ENCODE peak calls at places on chromosome 17, in seven cellular contexts. K, E, L, O, I, S and G are unnamed samples.

GRCh38 chr17:6523330-6523729 is 33.0 kb downstream of the PITPNM3 start:
- DNase-seq in K (no peak), L (peak), S (no peak), I (no peak), O (no peak), E (no peak), G (no peak)

GRCh38 chr17:80987941-80988461 is 3.6 kb upstream of the CHMP6 start:
- DNase-seq in E (peak), S (no peak), I (peak), K (peak), O (no peak), L (no peak), G (no peak)

GRCh38 chr17:47742319-47743181 is 9.5 kb downstream of the TBX21 start:
- DNase-seq in L (no peak), I (no peak), O (peak), E (peak), K (peak), S (no peak), G (no peak)

GRCh38 chr17:16371742-16372141 is 9.1 kb upstream of the UBB start:
- DNase-seq in I (peak), E (no peak), O (no peak), L (peak), K (peak), S (no peak), G (no peak)

GRCh38 chr17:35088911-35089845 is 25.7 kb upstream of the RFFL start:
- DNase-seq in I (peak), L (peak), E (peak), S (peak), O (peak), K (peak), G (peak)

GRCh38 chr17:74362811-74363498 is 1.3 kb upstream of the BTBD17 start:
- DNase-seq in K (no peak), S (no peak), I (no peak), L (no peak), E (no peak), O (peak), G (no peak)

GRCh38 chr17:27907976-27908558 is 14.9 kb upstream of the LYRM9 start:
- DNase-seq in S (no peak), L (no peak), O (no peak), I (no peak), E (no peak), K (no peak), G (no peak)

GRCh38 chr17:17518019-17518418 is 21.8 kb upstream of the RASD1 start:
- DNase-seq in O (no peak), I (no peak), L (no peak), E (no peak), S (peak), K (no peak), G (no peak)

GRCh38 chr17:16351831-16352230 is 1.4 kb downstream of the CENPV start:
- DNase-seq in E (no peak), I (no peak), O (no peak), S (no peak), L (peak), K (no peak), G (no peak)

GRCh38 chr17:62823111-62823895 is 15.2 kb upstream of the MARCHF10 start:
- DNase-seq in K (no peak), I (no peak), E (no peak), S (no peak), O (no peak), L (peak), G (no peak)

GRCh38 chr17:3639981-3640596 is 3.5 kb downstream of the CTNS start:
- DNase-seq in K (no peak), O (no peak), I (no peak), E (peak), S (no peak), L (peak), G (no peak)

GRCh38 chr17:17366941-17367885 is 64.0 kb downstream of the NT5M start:
- DNase-seq in I (no peak), K (no peak), E (peak), S (no peak), L (no peak), O (no peak), G (no peak)

GRCh38 chr17:66301864-66302741 is at the start of gene PRKCA:
- DNase-seq in E (peak), L (peak), K (peak), I (peak), O (peak), S (peak), G (peak)

GRCh38 chr17:33463887-33464286 is 170.8 kb upstream of the ASIC2 start:
- DNase-seq in E (no peak), L (no peak), O (no peak), K (no peak), S (no peak), I (no peak), G (no peak)

GRCh38 chr17:57514614-57515013 is 230.5 kb downstream of the CCDC182 start:
- DNase-seq in I (no peak), K (no peak), S (no peak), O (no peak), L (no peak), E (no peak), G (no peak)

GRCh38 chr17:57517519-57518342 is 227.4 kb downstream of the CCDC182 start:
- DNase-seq in S (no peak), L (no peak), E (peak), K (no peak), I (no peak), O (no peak), G (no peak)

GRCh38 chr17:57515662-57516211 is 229.4 kb downstream of the CCDC182 start:
- DNase-seq in E (no peak), L (no peak), S (no peak), O (no peak), I (no peak), K (no peak), G (no peak)

GRCh38 chr17:57517216-57517518 is 227.9 kb downstream of the CCDC182 start:
- DNase-seq in E (peak), S (no peak), L (no peak), I (no peak), O (no peak), K (no peak), G (no peak)

DNA sequence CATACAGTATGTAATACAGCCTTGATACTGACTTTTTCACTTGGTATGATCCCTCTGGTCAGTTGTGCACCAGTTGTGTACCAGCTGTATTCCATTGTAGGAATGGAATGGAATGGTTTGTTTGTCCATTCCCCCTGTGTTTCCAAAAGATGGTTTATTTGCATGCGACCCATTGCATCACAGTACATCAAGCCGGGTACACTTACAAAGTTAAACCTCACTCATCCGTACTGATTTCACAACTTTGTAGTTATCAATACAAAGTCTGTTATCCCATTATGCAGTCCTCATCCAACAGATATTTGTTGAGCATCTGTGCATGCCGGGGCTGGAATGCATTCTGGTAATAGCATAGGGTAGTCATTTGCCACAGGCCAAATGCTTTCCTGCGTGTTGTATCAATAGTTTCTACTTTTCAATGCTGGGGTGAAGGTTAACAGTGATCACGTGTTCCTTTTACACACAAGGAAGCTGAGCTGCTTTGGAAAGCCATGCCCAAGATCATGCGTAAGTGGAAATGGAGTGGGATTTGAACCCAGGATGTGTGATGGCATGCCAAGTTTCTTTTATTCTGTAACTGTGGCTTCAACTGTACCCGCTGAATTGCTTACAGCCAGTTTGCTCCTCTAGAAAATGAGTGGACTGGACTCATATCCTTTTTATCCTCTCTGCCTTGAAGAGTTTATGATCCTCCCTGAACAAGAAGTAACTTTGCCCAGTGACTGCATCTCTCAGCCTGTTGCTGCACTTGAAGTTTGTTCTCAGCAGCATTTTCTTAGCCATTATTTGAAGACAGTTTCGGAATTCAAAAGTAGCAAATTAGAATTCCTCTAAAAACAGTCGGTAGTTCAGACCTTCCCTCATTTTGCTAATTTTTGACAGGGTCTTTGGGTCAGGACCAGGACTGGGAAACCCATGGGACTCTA is 228.5 kb downstream of the CCDC182 start:
- DNase-seq in S (no peak), K (no peak), E (no peak), L (no peak), I (no peak), O (no peak), G (no peak)
- H3K27ac ChIP-seq in S (no peak), K (peak), E (peak), L (no peak), I (no peak), O (no peak), G (no peak)

GRCh38 chr17:77462553-77463497 is 322.1 kb downstream of the SEC14L1 start:
- DNase-seq in K (no peak), O (no peak), L (no peak), E (no peak), S (no peak), I (no peak), G (no peak)
- H3K27ac ChIP-seq in K (no peak), O (no peak), L (no peak), E (no peak), S (peak), I (peak), G (peak)

GRCh38 chr17:13560935-13561334 is 40.8 kb downstream of the HS3ST3A1 start:
- DNase-seq in I (no peak), O (no peak), S (no peak), L (no peak), K (no peak), E (no peak), G (no peak)
- H3K27ac ChIP-seq in I (no peak), O (no peak), S (no peak), L (no peak), K (no peak), E (no peak), G (no peak)

DNA sequence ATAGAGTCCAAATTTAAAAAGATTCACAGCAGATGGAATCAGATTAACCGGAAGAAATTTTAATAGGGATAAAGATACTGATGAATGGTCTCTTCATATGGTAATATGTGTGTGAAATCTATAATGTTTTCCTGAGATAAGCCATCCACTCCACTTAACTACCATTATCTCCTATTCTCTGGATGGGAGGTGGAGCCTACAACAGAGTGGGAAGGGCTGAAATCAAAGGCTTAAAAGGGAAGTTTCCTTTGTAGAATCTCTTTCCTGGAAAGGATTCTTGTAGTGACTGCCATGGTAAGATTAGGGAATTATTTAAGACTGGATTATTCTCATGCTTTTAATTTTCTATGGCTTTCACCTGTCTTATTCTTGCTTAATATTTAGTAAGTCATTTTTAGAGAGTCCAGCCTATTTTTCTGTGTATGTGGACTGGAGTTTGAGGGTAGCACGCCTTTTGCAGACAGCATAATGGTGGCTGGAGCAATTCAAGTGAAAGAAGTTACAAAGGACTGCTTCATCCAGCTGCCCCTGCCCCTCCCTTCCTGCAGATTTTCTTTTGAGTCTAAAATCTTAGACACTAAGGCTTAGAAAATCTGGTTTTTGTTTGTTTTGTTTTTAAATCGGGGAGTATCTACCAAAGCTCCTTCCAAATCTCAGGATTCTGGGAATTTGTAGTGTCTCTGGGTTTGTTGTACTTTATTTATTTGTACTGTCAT is 26.5 kb downstream of the KAT7 start:
- DNase-seq in I (no peak), L (no peak), S (no peak), O (no peak), E (no peak), K (no peak), G (no peak)
- H3K27ac ChIP-seq in I (no peak), L (no peak), S (peak), O (peak), E (peak), K (no peak), G (no peak)

DNA sequence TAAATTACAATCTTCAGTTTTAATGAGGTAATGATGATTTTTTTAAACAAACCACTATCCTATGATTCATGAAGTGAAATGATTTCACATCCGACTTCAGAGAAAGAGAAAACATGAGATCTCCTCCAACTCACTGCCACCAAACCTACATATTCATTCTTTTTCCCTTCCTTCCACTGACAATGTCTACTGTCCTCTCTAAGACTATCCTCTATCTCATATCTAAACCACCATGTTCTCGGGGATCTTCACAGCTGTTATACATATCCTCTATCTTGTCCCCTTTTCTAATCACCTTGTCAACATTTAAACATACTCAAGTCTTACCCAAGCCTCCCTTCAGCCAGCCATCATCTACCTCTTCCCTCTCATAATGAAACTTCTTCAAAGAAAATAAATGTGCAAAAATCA is 53.5 kb downstream of the SMURF2 start:
- DNase-seq in E (no peak), L (peak), S (no peak), K (no peak), O (no peak), I (no peak), G (no peak)
- H3K27ac ChIP-seq in E (no peak), L (no peak), S (no peak), K (no peak), O (no peak), I (no peak), G (no peak)

GRCh38 chr17:79033741-79034501 is 10.0 kb downstream of the C1QTNF1 start:
- DNase-seq in S (peak), L (no peak), E (peak), I (peak), K (peak), O (peak), G (no peak)
- H3K27ac ChIP-seq in S (no peak), L (no peak), E (peak), I (peak), K (no peak), O (no peak), G (no peak)

DNA sequence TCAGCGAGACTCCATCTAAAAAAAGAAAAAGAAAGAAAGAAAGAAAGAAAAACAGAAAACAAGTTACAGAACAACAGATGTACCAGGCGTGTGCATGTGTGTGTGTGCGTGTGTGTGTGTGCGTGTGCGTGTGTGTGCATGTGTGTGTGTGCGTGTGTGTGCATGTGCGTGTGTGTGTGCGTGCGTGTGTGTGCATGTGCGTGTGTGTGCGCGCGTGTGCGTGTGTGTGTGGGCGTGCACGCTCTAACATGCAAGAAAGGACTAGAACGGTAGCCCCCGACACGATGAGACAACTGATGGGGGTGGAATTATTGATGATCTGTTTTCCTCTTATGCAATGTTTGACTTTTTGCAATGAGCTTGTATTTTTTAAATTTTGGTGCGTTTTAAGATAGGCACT is 1.6 kb downstream of the ALDH3A1 start:
- DNase-seq in I (no peak), K (no peak), O (no peak), E (no peak), S (no peak), L (no peak), G (no peak)
- H3K27ac ChIP-seq in I (no peak), K (no peak), O (no peak), E (no peak), S (no peak), L (no peak), G (no peak)